ENCODE peak calls at places on chromosomes 1 and 21, in four cellular contexts. B, N, J and E are unnamed samples.

GRCh38 chr1:204846546-204846945 is 24.1 kb upstream of the NFASC start:
- DNase-seq in N (no peak), B (no peak), J (no peak), E (no peak)

GRCh38 chr1:12386130-12386529 is 156.3 kb downstream of the VPS13D start:
- DNase-seq in B (no peak), J (no peak), N (no peak), E (no peak)

GRCh38 chr1:36512842-36513241 is 30.1 kb upstream of the CSF3R start:
- DNase-seq in B (no peak), J (no peak), N (no peak), E (no peak)

GRCh38 chr21:34189506-34189905 is 116.1 kb downstream of the MRPS6 start:
- DNase-seq in N (no peak), B (no peak), J (no peak), E (no peak)

GRCh38 chr1:25011966-25012625 is 82.0 kb upstream of the RUNX3 start:
- DNase-seq in B (no peak), N (no peak), J (no peak), E (no peak)

GRCh38 chr1:2070800-2071530 is 20.8 kb downstream of the PRKCZ start:
- DNase-seq in B (no peak), N (no peak), J (no peak), E (no peak)

GRCh38 chr1:203136409-203137042 is 9.0 kb downstream of the ADORA1 start:
- DNase-seq in J (no peak), B (no peak), N (no peak), E (no peak)

GRCh38 chr1:50704126-50704525 is 255.9 kb downstream of the FAF1 start:
- DNase-seq in B (peak), J (no peak), N (no peak), E (no peak)

GRCh38 chr1:44835738-44836675 is 7.0 kb downstream of the PTCH2 start:
- DNase-seq in B (peak), N (peak), J (peak), E (peak)

GRCh38 chr21:38902608-38903445 is 97.1 kb downstream of the ETS2 start:
- DNase-seq in N (no peak), J (no peak), B (no peak), E (no peak)

GRCh38 chr1:21955058-21955457 is 17.9 kb upstream of the HSPG2 start:
- DNase-seq in N (no peak), J (no peak), B (no peak), E (no peak)

GRCh38 chr1:162186406-162186805 is 116.9 kb downstream of the NOS1AP start:
- DNase-seq in B (no peak), J (no peak), N (no peak), E (no peak)

GRCh38 chr1:43418858-43419257 is 29.2 kb downstream of the SZT2 start:
- DNase-seq in B (no peak), J (no peak), N (no peak), E (no peak)

GRCh38 chr21:40388046-40388445 is 458.9 kb downstream of the DSCAM start:
- DNase-seq in B (no peak), N (no peak), J (no peak), E (no peak)

GRCh38 chr1:16139473-16139962 is 16.4 kb downstream of the EPHA2 start:
- DNase-seq in B (peak), J (no peak), N (no peak), E (no peak)

GRCh38 chr1:22500476-22500875 is 48.8 kb downstream of the ZBTB40 start:
- DNase-seq in J (peak), B (peak), N (no peak), E (peak)

GRCh38 chr1:81760487-81761097 is 40.1 kb upstream of the ADGRL2 start:
- DNase-seq in N (no peak), B (peak), J (no peak), E (no peak)

GRCh38 chr1:27872059-27872801 is at the start of gene THEMIS2:
- DNase-seq in N (no peak), B (no peak), J (peak), E (peak)

GRCh38 chr1:42420911-42421585 is 34.8 kb downstream of the ZMYND12 start:
- DNase-seq in J (no peak), B (peak), N (peak), E (peak)

GRCh38 chr1:200907611-200908097 is 13.0 kb downstream of the INAVA start:
- DNase-seq in B (no peak), J (no peak), N (peak), E (no peak)

GRCh38 chr1:67052741-67053534 is 1.0 kb downstream of the SLC35D1 start:
- DNase-seq in B (peak), N (no peak), J (peak), E (peak)

DNA sequence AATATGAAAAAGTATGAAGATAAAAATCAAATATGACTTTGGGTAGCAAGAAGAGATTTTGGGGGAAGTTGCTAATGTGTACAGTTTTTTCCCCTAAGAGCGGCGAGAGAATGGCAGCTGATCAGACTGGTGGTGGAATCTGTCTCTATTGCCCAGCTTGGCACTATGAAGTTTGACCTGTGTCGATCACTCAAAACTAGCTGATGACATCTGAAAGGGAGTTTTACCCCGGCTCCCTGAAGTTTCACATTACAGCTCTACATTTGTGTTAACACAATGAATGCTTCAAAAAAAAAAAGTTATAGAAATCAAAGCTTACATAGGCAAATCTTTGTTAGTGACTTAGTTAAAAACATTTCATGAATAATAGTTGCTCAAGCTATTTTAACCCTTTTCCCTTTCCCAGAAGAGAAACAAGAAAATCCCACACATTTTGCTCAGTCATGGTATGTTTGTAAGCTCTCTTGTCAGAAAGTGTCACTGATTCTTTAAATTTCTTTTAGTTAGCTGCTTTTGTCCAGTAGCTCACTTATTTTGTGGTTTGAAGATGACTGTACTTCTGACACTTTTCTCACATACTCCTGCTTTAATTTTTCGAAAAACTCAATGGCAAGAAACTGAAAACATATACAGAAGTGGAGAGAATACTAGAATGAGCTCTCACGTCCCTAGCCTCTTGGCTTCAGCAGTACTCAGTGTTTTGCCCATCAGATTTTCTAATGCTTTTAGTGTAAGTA is 41.3 kb downstream of the DYRK1A start:
- DNase-seq in J (no peak), N (no peak), B (peak), E (no peak)
- H3K4me3 ChIP-seq in J (no peak), N (no peak), B (peak), E (no peak)

DNA sequence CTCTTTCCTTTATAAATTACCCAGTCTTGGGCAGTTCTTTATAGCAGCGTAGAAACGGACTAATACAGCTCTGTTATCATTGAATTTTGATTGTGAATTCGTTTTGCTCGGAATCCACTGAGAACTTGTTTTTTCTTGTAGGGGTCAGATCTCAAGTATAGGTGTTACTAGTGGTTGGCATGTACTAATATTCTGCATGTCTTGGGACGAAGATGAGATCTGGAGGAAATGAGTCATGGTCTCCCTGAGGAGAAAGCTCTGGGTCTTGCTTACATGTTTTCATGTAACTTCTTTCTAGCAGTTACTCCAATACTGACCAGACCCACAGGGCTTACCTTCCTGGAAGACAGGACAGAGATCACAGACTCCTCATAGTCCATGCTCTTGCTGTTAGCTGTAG is 30.3 kb downstream of the ZSCAN20 start:
- DNase-seq in B (peak), N (peak), J (no peak), E (no peak)
- H3K4me3 ChIP-seq in B (no peak), N (no peak), J (no peak), E (no peak)

DNA sequence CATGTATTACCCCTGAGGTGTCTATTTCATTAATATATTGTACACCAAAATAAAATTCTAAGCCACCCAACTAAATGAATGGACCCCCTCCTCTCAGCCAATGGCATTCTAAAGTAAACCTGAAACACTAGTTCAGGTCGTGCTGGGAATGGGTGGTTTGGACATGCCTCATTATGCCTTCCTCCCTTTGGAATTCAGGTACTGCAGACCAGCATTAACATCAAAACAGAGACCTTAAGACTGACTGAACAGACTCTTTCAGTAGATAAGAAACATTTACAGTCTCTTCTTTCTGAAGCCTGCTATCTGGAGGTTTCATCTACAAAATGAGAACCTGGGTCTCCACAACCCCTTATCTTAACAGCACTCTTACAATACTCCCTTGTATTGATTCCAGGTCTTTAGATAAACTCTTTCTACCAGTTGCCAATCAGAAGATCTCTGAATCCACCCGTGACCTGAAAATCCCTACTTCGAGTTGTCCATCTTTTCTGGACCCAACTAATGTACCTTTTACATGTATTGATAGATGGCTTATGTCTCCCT is 93.6 kb downstream of the PKN2 start:
- DNase-seq in J (no peak), B (no peak), N (no peak), E (no peak)
- H3K4me3 ChIP-seq in J (no peak), B (no peak), N (no peak), E (no peak)

DNA sequence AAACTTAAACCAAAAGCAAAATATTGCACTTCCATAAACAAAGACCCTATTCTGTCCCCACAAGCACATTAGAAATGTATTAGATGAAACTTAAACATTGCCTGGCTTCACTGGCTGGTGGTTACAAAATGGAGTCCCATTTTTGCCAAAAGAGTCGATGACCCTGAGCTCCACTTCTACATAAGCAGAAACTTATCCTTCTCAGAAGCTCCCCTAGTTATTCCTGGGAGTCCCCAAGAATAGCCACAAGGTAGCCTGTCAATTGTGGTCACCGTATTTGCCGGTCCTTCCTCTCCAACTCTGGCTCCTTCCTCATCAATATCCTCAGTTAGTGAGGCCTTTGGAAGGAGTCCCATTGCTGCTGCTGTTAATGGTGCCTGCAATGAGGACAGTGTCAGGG is 37.3 kb downstream of the CDCP2 start:
- DNase-seq in J (no peak), N (no peak), B (no peak), E (no peak)
- H3K4me3 ChIP-seq in J (no peak), N (no peak), B (no peak), E (no peak)

GRCh38 chr21:33162436-33162921 is 67.3 kb upstream of the IFNAR2 start:
- DNase-seq in J (no peak), N (no peak), B (no peak), E (no peak)
- H3K4me3 ChIP-seq in J (no peak), N (no peak), B (no peak), E (no peak)

GRCh38 chr1:3692593-3692992 is 40.3 kb downstream of the TP73 start:
- DNase-seq in B (no peak), N (no peak), J (no peak), E (no peak)
- H3K4me3 ChIP-seq in B (no peak), N (no peak), J (no peak), E (no peak)